ENCODE peak calls at places on chromosome 21, in six cellular contexts. C is HCT116, J is fibroblast of gingiva, G is HTR-8/SVneo, F is M059J, W is Calu3. A is an unnamed sample.

GRCh38 chr21:41958886-41959563 is 5.2 kb upstream of the C2CD2 start:
- DNase-seq in F (peak), C (no peak), J (peak), G (no peak), W (peak), A (no peak)

GRCh38 chr21:38352536-38353219 is 95.9 kb downstream of the KCNJ15 start:
- DNase-seq in W (peak), C (peak), F (peak), G (peak), J (peak), A (peak)

GRCh38 chr21:43716376-43717165 is 2.4 kb upstream of the PDXK start:
- DNase-seq in J (peak), G (no peak), W (no peak), C (no peak), F (peak), A (no peak)

GRCh38 chr21:28635541-28635940 is 357.1 kb downstream of the LTN1 start:
- DNase-seq in J (no peak), W (no peak), C (no peak), G (no peak), F (no peak), A (no peak)

GRCh38 chr21:32463889-32464300 is 51.4 kb downstream of the EVA1C start:
- DNase-seq in C (peak), J (peak), G (peak), F (peak), W (no peak), A (no peak)

GRCh38 chr21:45306832-45307571 is 19.3 kb upstream of the POFUT2 start:
- DNase-seq in F (peak), W (peak), C (no peak), J (peak), G (no peak), A (no peak)

GRCh38 chr21:43782741-43783700 is 6.4 kb upstream of the RRP1 start:
- DNase-seq in W (peak), F (no peak), G (no peak), C (peak), J (peak), A (no peak)

GRCh38 chr21:20971296-20971921 is 26.8 kb upstream of the NCAM2 start:
- DNase-seq in C (no peak), F (peak), J (peak), W (peak), G (peak), A (peak)

GRCh38 chr21:26351661-26352060 is 181.1 kb upstream of the APP start:
- DNase-seq in W (no peak), J (peak), G (no peak), F (no peak), C (no peak), A (no peak)

GRCh38 chr21:31476551-31477120 is 132.6 kb upstream of the TIAM1 start:
- DNase-seq in F (no peak), G (no peak), W (no peak), J (peak), C (no peak), A (no peak)

GRCh38 chr21:36630485-36631206 is 68.3 kb upstream of the SIM2 start:
- DNase-seq in J (no peak), G (peak), C (peak), F (peak), W (peak), A (peak)

GRCh38 chr21:42858185-42858847 is 21.0 kb downstream of the WDR4 start:
- DNase-seq in G (no peak), C (no peak), J (no peak), F (no peak), W (no peak), A (no peak)

GRCh38 chr21:38809170-38809878 is 3.6 kb downstream of the ETS2 start:
- DNase-seq in G (no peak), J (no peak), W (no peak), F (no peak), C (no peak), A (peak)

GRCh38 chr21:34996304-34997081 is 52.6 kb downstream of the RUNX1 start:
- DNase-seq in W (no peak), J (peak), G (no peak), C (no peak), F (no peak), A (no peak)

GRCh38 chr21:46228345-46229051 is at the start of gene LSS:
- DNase-seq in W (peak), G (peak), F (peak), J (peak), C (peak), A (peak)

GRCh38 chr21:17901458-17902092 is 82.4 kb upstream of the C21orf91 start:
- DNase-seq in W (no peak), F (peak), G (no peak), J (no peak), C (no peak), A (no peak)

GRCh38 chr21:33924766-33925100 is 9.1 kb upstream of the ATP5PO start:
- DNase-seq in F (peak), C (no peak), J (no peak), W (peak), G (no peak), A (peak)

GRCh38 chr21:33854604-33855003 is 61.0 kb downstream of the ATP5PO start:
- DNase-seq in W (no peak), C (no peak), J (no peak), F (peak), G (no peak), A (no peak)

GRCh38 chr21:17343055-17343454 is 169.8 kb upstream of the CXADR start:
- DNase-seq in F (peak), G (no peak), J (no peak), W (peak), C (no peak), A (peak)

GRCh38 chr21:45523411-45524101 is 18.7 kb downstream of the SLC19A1 start:
- DNase-seq in C (no peak), F (no peak), W (no peak), G (no peak), J (no peak), A (no peak)

GRCh38 chr21:44975720-44976555 is 36.1 kb downstream of the SLX9 start:
- DNase-seq in G (no peak), W (no peak), F (no peak), J (no peak), C (no peak), A (no peak)

GRCh38 chr21:37204580-37204979 is 62.6 kb downstream of the VPS26C start:
- DNase-seq in F (no peak), C (no peak), W (no peak), G (no peak), J (no peak), A (no peak)

GRCh38 chr21:34180826-34181359 is 107.5 kb downstream of the MRPS6 start:
- DNase-seq in W (no peak), C (no peak), G (no peak), F (no peak), J (no peak), A (no peak)

GRCh38 chr21:41358193-41359166 is 3.3 kb upstream of the MX2 start:
- DNase-seq in F (no peak), G (no peak), C (no peak), W (no peak), J (no peak), A (no peak)

GRCh38 chr21:41501919-41502318 is 6.0 kb downstream of the TMPRSS2 start:
- DNase-seq in J (no peak), G (no peak), F (peak), W (no peak), C (no peak), A (no peak)

GRCh38 chr21:26941436-26941835 is 25.5 kb downstream of the ADAMTS5 start:
- DNase-seq in J (no peak), W (no peak), G (no peak), F (no peak), C (no peak), A (no peak)

GRCh38 chr21:45740088-45740440 is 96.5 kb downstream of the PCBP3 start:
- DNase-seq in W (no peak), G (no peak), F (no peak), C (no peak), J (no peak), A (no peak)

GRCh38 chr21:33434770-33435360 is 31.7 kb downstream of the IFNGR2 start:
- DNase-seq in W (peak), G (peak), J (peak), C (no peak), F (peak), A (peak)

GRCh38 chr21:40053007-40053406 is 185.8 kb downstream of the PCP4 start:
- DNase-seq in F (no peak), W (no peak), G (no peak), J (no peak), C (no peak), A (no peak)

GRCh38 chr21:32392299-32392879 is 423 bp downstream of the URB1 start:
- DNase-seq in F (peak), W (no peak), C (no peak), G (no peak), J (no peak), A (peak)

GRCh38 chr21:38841472-38841871 is 35.7 kb downstream of the ETS2 start:
- DNase-seq in J (no peak), W (no peak), C (no peak), F (no peak), G (no peak), A (no peak)